ENCODE peak calls at places on chromosomes 11 and 22, in seven cellular contexts. Y is adrenal gland, I is suprapubic skin, N is RWPE2, T is heart left ventricle, K is testis, O is tibial nerve. J is an unnamed sample.

GRCh38 chr22:50046481-50047245 is 11.4 kb downstream of the TTLL8 start:
- DNase-seq in Y (no peak), K (no peak), T (no peak), O (no peak), I (peak), N (no peak), J (no peak)

GRCh38 chr11:111362887-111363411 is 16.1 kb downstream of the POU2AF1 start:
- DNase-seq in T (no peak), N (no peak), K (no peak), Y (no peak), O (no peak), I (no peak), J (no peak)

GRCh38 chr22:21029486-21030025 is 2.8 kb downstream of the SLC7A4 start:
- DNase-seq in O (no peak), T (no peak), I (no peak), Y (no peak), K (no peak), N (no peak), J (no peak)

GRCh38 chr11:74731301-74732094 is at the start of gene CHRDL2:
- DNase-seq in N (no peak), O (no peak), K (peak), Y (no peak), T (no peak), I (no peak), J (no peak)

GRCh38 chr11:78773077-78773476 is 198.4 kb upstream of the NARS2 start:
- DNase-seq in T (no peak), I (no peak), K (no peak), N (no peak), O (no peak), Y (no peak), J (no peak)

GRCh38 chr11:10876168-10876567 is 18.3 kb upstream of the ZBED5 start:
- DNase-seq in T (no peak), O (no peak), Y (no peak), N (no peak), K (no peak), I (no peak), J (no peak)

GRCh38 chr11:91170711-91171110 is 947.9 kb upstream of the CHORDC1 start:
- DNase-seq in T (no peak), K (no peak), I (no peak), N (no peak), Y (no peak), O (no peak), J (no peak)

GRCh38 chr11:134689886-134690285 is 277.8 kb upstream of the B3GAT1 start:
- DNase-seq in N (no peak), T (no peak), K (no peak), Y (no peak), O (no peak), I (no peak), J (no peak)

GRCh38 chr11:2837096-2837601 is 48.4 kb downstream of the CDKN1C start:
- DNase-seq in N (no peak), O (peak), K (peak), T (peak), Y (no peak), I (peak), J (peak)

GRCh38 chr11:72641522-72641899 is 32.7 kb downstream of the PDE2A start:
- DNase-seq in N (no peak), Y (no peak), T (no peak), I (no peak), K (no peak), O (no peak), J (no peak)

GRCh38 chr11:119666463-119667131 is 62.4 kb downstream of the NECTIN1 start:
- DNase-seq in Y (peak), K (peak), T (peak), O (peak), I (peak), N (no peak), J (peak)

GRCh38 chr11:36034572-36035331 is 90.9 kb downstream of the LDLRAD3 start:
- DNase-seq in T (no peak), Y (no peak), K (no peak), I (no peak), N (no peak), O (no peak), J (peak)

GRCh38 chr11:590997-591396 is 14.7 kb downstream of the PHRF1 start:
- DNase-seq in I (no peak), N (no peak), K (peak), T (no peak), O (no peak), Y (no peak), J (no peak)

GRCh38 chr11:43989162-43989961 is 46.9 kb downstream of the C11orf96 start:
- DNase-seq in N (no peak), O (peak), T (peak), Y (peak), K (peak), I (no peak), J (no peak)

GRCh38 chr11:99320769-99321290 is 300.1 kb downstream of the CNTN5 start:
- DNase-seq in K (no peak), T (no peak), I (no peak), Y (no peak), O (no peak), N (no peak), J (no peak)

GRCh38 chr11:129490004-129490403 is 114.4 kb downstream of the BARX2 start:
- DNase-seq in Y (no peak), O (no peak), N (no peak), I (no peak), T (no peak), K (no peak), J (no peak)

DNA sequence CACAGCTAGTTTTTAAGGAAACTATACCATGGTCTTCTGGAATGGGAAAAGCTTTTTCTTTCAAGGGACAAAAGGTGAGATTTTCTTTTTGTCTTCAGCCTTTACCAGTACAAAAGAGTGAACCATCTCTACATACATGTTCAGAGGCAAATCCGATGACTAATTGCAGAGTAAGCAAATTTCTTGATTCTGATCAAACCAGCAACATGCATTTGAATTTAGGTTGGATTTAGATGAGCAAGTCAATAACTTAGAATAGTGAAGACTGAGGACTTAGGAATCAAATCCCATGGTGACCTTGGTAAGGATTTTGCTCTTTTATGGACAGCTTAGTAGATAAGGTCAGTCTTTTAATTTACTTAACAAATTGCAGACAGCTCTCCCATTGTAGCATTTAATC is 65.9 kb upstream of the BLID start:
- DNase-seq in T (no peak), I (no peak), O (no peak), N (no peak), Y (no peak), K (no peak), J (no peak)
- H3K27ac ChIP-seq in T (no peak), I (no peak), O (peak), N (peak), Y (no peak), K (peak), J (no peak)

DNA sequence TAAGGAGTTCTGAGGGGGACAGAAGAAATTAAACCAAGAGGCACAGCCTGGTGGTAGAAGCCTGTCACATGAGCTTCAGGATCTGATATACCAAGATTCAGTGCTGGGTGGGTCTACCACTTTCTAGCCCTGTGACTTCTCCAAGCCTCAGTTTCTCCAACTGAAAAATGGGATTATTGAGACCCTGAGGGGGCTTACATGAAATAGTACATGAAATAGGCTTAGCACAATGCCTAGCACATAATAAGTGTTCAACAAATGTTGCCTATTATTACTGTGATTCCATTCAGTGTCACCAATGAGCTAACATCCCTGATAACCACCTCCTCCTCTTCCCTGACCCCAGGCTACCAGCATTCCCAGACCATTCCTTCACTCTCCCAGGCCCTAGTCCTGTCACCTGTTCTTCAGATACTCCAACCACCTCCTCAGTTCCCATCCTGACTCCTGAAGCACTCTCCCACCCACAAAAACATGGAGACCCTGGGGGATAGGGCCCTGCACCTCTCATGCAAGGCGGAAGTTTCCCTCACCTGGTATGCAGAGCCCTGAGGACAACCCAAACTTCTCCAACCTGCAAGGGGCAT is 1.8 kb downstream of the TNKS1BP1 start:
- DNase-seq in K (no peak), I (no peak), T (no peak), N (no peak), O (no peak), Y (no peak), J (peak)
- TF ChIP-seq CTCF in K (no peak), I (no peak), T (no peak), N (no peak), O (no peak), Y (no peak), J (no peak)

GRCh38 chr22:31105282-31105929 is 2.0 kb downstream of the SELENOM start:
- DNase-seq in O (no peak), Y (no peak), N (no peak), K (no peak), I (no peak), T (peak), J (no peak)
- H3K27ac ChIP-seq in O (peak), Y (no peak), N (no peak), K (peak), I (peak), T (peak), J (peak)

DNA sequence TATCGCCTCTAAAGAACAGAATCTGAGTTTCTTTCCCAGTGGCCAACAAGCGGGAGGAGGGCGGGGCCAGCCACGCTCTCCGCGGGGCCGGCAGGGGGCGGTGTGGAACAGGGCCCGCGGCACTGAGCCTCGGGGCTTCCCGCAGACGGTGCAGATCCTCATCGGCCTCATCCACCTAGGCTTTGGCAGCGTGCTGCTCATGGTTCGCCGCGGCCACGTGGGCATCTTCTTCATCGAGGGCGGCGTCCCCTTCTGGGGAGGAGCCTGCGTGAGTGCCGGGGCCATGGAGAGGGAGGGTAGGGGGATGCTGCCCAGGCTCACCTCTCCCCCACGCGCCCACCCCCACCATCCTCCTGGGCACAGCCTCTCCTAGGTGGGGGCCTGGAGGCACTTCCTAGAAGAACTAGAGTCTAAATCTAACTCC is 10.7 kb downstream of the MS4A15 start:
- DNase-seq in T (no peak), O (no peak), I (no peak), K (peak), Y (no peak), N (no peak), J (no peak)
- TF ChIP-seq CTCF in T (peak), O (no peak), I (peak), K (peak), Y (no peak), N (peak), J (peak)

GRCh38 chr11:126710804-126711399 is 289.7 kb downstream of the KIRREL3 start:
- DNase-seq in K (no peak), N (no peak), T (no peak), O (no peak), I (no peak), Y (no peak), J (no peak)
- H3K27ac ChIP-seq in K (no peak), N (no peak), T (no peak), O (no peak), I (no peak), Y (no peak), J (no peak)

J was measured in RWPE1.